ENCODE peak calls at places on chromosomes 2 and 18, in eight cellular contexts. T is prostate gland, B is GM12892, F is HL-60, L is spleen, Q is stomach, V is HepG2, W is endothelial cell of umbilical vein. A is an unnamed sample.
A peak's percentile ranks its signal among the peaks of the same experiment; 100 is the strongest.

GRCh38 chr2:102114290-102114721 is 28.2 kb upstream of the IL1R1 start:
- DNase-seq in T (no peak), B (no peak), F (no peak), L (no peak), Q (no peak), V (peak; percentile 64), W (peak; percentile 89), A (no peak)

GRCh38 chr2:8549942-8550341 is 131.9 kb upstream of the ID2 start:
- DNase-seq in T (no peak), B (no peak), F (no peak), L (no peak), Q (no peak), V (no peak), W (no peak), A (no peak)

GRCh38 chr2:10914272-10914693 is 2.5 kb downstream of the KCNF1 start:
- DNase-seq in T (no peak), B (no peak), F (no peak), L (peak; percentile 51), Q (no peak), V (no peak), W (no peak), A (no peak)

GRCh38 chr2:190382851-190383250 is 25.3 kb upstream of the MFSD6 start:
- DNase-seq in T (peak; percentile 64), B (peak; percentile 21), F (no peak), L (no peak), Q (no peak), V (peak; percentile 62), W (peak; percentile 66), A (no peak)

GRCh38 chr2:204108301-204108700 is 171.7 kb downstream of the ICOS start:
- DNase-seq in T (no peak), B (no peak), F (peak; percentile 2), L (no peak), Q (no peak), V (peak; percentile 11), W (peak; percentile 73), A (no peak)

GRCh38 chr2:173347305-173348168 is 7.1 kb upstream of the CDCA7 start:
- DNase-seq in T (no peak), B (no peak), F (no peak), L (no peak), Q (no peak), V (peak; percentile 39), W (no peak), A (no peak)

GRCh38 chr2:202660796-202661195 is 26.0 kb downstream of the FAM117B start:
- DNase-seq in T (no peak), B (no peak), F (no peak), L (no peak), Q (no peak), V (no peak), W (no peak), A (no peak)

GRCh38 chr2:145356046-145356445 is 836.1 kb upstream of the ZEB2 start:
- DNase-seq in T (no peak), B (no peak), F (no peak), L (no peak), Q (no peak), V (no peak), W (no peak), A (no peak)

GRCh38 chr2:151730242-151730975 is 3.9 kb downstream of the NEB start:
- DNase-seq in T (no peak), B (no peak), F (no peak), L (no peak), Q (no peak), V (no peak), W (no peak), A (no peak)

GRCh38 chr2:128315829-128316776 is 2.6 kb downstream of the HS6ST1 start:
- DNase-seq in T (peak; percentile 10), B (peak; percentile 22), F (no peak), L (peak; percentile 79), Q (peak; percentile 20), V (no peak), W (no peak), A (peak; percentile 47)

GRCh38 chr18:54100466-54100865 is 124.0 kb downstream of the MBD2 start:
- DNase-seq in T (no peak), B (no peak), F (no peak), L (no peak), Q (no peak), V (no peak), W (no peak), A (no peak)

GRCh38 chr18:54100920-54101319 is 123.5 kb downstream of the MBD2 start:
- DNase-seq in T (no peak), B (no peak), F (no peak), L (no peak), Q (no peak), V (no peak), W (no peak), A (no peak)

DNA sequence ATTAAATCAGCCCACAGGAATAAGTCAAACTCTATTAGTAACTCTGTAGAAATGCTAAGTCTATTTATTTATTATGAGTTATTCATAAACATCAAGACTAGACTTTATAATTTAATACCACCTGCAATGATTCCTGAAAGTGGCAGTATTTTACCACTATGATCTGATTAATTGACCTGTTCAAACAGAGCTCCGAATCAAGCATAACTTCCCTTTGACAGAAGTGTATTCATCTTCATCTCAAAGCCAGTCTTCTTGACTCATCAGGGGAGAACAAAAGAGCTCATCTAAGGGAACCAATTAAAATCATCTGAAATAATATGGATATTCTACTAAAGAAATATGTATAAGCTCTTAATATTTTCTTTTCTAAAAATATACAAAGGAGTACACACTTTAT is 122.3 kb downstream of the MBD2 start:
- DNase-seq in T (no peak), B (no peak), F (no peak), L (no peak), Q (no peak), V (no peak), W (no peak), A (no peak)
- TF ChIP-seq POLR2AphosphoS5 in T (no peak), B (no peak), F (no peak), L (no peak), Q (no peak), V (no peak), W (no peak), A (no peak)

GRCh38 chr2:179460530-179460929 is 195.9 kb upstream of the SESTD1 start:
- DNase-seq in T (no peak), B (no peak), F (no peak), L (no peak), Q (no peak), V (peak; percentile 58), W (peak; percentile 69), A (no peak)
- TF ChIP-seq POLR2AphosphoS5 in T (no peak), B (no peak), F (no peak), L (no peak), Q (no peak), V (no peak), W (peak; percentile 54), A (no peak)

GRCh38 chr2:66431840-66432511 is 2.9 kb upstream of the MEIS1 start:
- DNase-seq in T (no peak), B (no peak), F (no peak), L (no peak), Q (no peak), V (no peak), W (no peak), A (peak; percentile 60)

GRCh38 chr2:66433695-66433944 is 1.3 kb upstream of the MEIS1 start:
- DNase-seq in T (no peak), B (no peak), F (no peak), L (no peak), Q (no peak), V (no peak), W (no peak), A (no peak)

GRCh38 chr2:66434679-66435548 is at the start of gene MEIS1:
- DNase-seq in T (peak; percentile 92), B (no peak), F (peak; percentile 40), L (peak; percentile 90), Q (peak; percentile 90), V (peak; percentile 91), W (peak; percentile 95), A (peak; percentile 89)

GRCh38 chr2:66433945-66434678 is 813 bp upstream of the MEIS1 start:
- DNase-seq in T (peak; percentile 58), B (no peak), F (no peak), L (peak; percentile 69), Q (peak; percentile 69), V (peak; percentile 33), W (peak; percentile 86), A (no peak)

GRCh38 chr2:66432801-66433694 is 1.9 kb upstream of the MEIS1 start:
- DNase-seq in T (peak; percentile 83), B (no peak), F (no peak), L (peak; percentile 82), Q (peak; percentile 88), V (peak; percentile 89), W (peak; percentile 95), A (peak; percentile 92)
- TF ChIP-seq POLR2AphosphoS5 in T (peak; percentile 88), B (no peak), F (no peak), L (peak; percentile 76), Q (peak; percentile 45), V (peak; percentile 29), W (peak; percentile 20), A (peak; percentile 43)

GRCh38 chr2:211408485-211408884 is 852.1 kb downstream of the CPS1 start:
- DNase-seq in T (peak; percentile 7), B (no peak), F (no peak), L (no peak), Q (no peak), V (peak; percentile 42), W (peak; percentile 18), A (no peak)
- TF ChIP-seq POLR2AphosphoS5 in T (peak; percentile 71), B (no peak), F (no peak), L (no peak), Q (peak; percentile 12), V (no peak), W (no peak), A (no peak)

DNA sequence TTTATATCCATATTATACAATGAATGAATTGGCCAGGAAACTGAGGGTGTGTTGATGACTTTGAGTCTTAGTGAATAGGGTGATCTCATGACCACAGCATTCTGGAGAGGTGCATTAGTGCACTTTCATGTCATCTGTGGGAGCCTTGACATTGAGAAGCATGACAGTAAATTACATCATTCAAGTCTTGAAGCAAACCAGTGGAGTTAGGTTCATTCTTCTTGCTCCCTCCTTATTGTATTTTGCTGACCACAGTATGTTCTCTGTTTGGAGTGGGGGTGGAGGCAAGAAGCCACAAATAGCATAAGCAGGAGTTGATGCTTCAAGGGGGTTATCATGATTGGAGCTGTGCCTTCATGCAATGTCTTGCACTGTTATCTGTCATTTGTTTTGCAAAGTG is 680.2 kb downstream of the NYAP2 start:
- DNase-seq in T (no peak), B (no peak), F (peak; percentile 17), L (no peak), Q (no peak), V (no peak), W (no peak), A (no peak)
- TF ChIP-seq POLR2AphosphoS5 in T (no peak), B (no peak), F (no peak), L (no peak), Q (no peak), V (no peak), W (no peak), A (no peak)

GRCh38 chr18:60377778-60378469 is 5.3 kb upstream of the MC4R start:
- DNase-seq in T (no peak), B (no peak), F (no peak), L (no peak), Q (no peak), V (no peak), W (no peak), A (no peak)

GRCh38 chr18:60372141-60372540 is 434 bp downstream of the MC4R start:
- DNase-seq in T (no peak), B (no peak), F (no peak), L (no peak), Q (no peak), V (no peak), W (no peak), A (no peak)

DNA sequence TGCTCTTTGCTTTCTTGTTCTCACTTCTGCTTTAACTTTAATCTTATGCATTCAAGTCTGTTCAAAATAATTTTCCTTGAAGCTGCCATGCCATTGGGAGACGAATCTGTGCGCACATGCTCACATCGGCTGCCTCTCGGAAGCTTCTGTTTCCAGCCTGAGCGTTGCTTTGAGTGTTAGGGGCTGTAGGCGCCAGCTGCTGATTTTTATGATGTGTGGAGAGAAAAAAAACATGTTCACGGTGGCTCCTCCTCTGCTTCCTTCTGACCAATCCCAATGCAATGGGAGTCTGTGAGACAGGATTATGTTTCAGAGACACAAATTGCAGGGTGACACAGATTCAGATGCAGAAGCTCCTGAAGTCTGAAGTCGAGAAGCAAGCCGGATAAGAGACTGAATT is at the start of gene MC4R:
- DNase-seq in T (no peak), B (no peak), F (no peak), L (no peak), Q (no peak), V (no peak), W (no peak), A (peak; percentile 34)
- TF ChIP-seq POLR2AphosphoS5 in T (no peak), B (no peak), F (no peak), L (peak; percentile 29), Q (no peak), V (no peak), W (no peak), A (peak; percentile 56)

A was measured in upper lobe of left lung.